ENCODE peak calls at places on chromosomes 6 and 20, in ten cellular contexts. M is tibial artery; T is CD8-positive, alpha-beta T cell; H is right atrium auricular region; D is Panc1; S is ovary; Z is mucosa of descending colon; U is spleen; I is heart left ventricle; R is suprapubic skin. N is an unnamed sample. For H3K36me3, the result is how much of the 10 kb centered on the place peaks cover.

GRCh38 chr6:26033942-26034354 is 53.3 kb upstream of the HFE start:
- DNase-seq in R (no peak), S (peak), Z (no peak), H (no peak), I (no peak), U (no peak), D (no peak), T (no peak), M (no peak), N (no peak)

GRCh38 chr20:17652411-17652810 is 29.6 kb downstream of the RRBP1 start:
- DNase-seq in H (no peak), U (peak), M (peak), R (no peak), Z (peak), D (no peak), T (no peak), I (no peak), S (no peak), N (no peak)

GRCh38 chr6:11033825-11034224 is 10.3 kb downstream of the ELOVL2 start:
- DNase-seq in R (no peak), Z (no peak), I (no peak), S (no peak), T (no peak), M (no peak), H (no peak), D (no peak), U (no peak), N (peak)

GRCh38 chr6:167098825-167099225 is 24.1 kb upstream of the CCR6 start:
- DNase-seq in T (peak), I (no peak), S (no peak), U (no peak), D (no peak), R (no peak), H (no peak), Z (no peak), M (no peak), N (no peak)

GRCh38 chr6:108896111-108896661 is 48.0 kb downstream of the ARMC2 start:
- DNase-seq in Z (no peak), S (no peak), H (no peak), T (no peak), D (no peak), U (no peak), I (no peak), M (no peak), R (no peak), N (peak)

GRCh38 chr6:53869964-53870363 is 75.2 kb downstream of the LRRC1 start:
- DNase-seq in D (no peak), R (no peak), H (no peak), M (no peak), I (no peak), Z (no peak), S (no peak), U (no peak), T (no peak), N (no peak)

GRCh38 chr6:98932424-98932823 is 15.3 kb downstream of the FBXL4 start:
- DNase-seq in I (no peak), Z (no peak), S (no peak), R (no peak), D (no peak), M (no peak), H (no peak), U (no peak), T (no peak), N (no peak)

GRCh38 chr6:169966312-169967181 is 215.1 kb downstream of the ERMARD start:
- DNase-seq in T (no peak), R (peak), Z (no peak), S (peak), D (no peak), U (peak), H (peak), I (no peak), M (no peak), N (no peak)

GRCh38 chr20:55540486-55540885 is 464.8 kb downstream of the CBLN4 start:
- DNase-seq in H (no peak), I (no peak), S (no peak), Z (no peak), D (no peak), T (no peak), M (no peak), R (no peak), U (no peak), N (no peak)

GRCh38 chr6:145070791-145071190 is 664.5 kb downstream of the EPM2A start:
- DNase-seq in T (no peak), I (no peak), R (no peak), M (no peak), U (no peak), S (no peak), Z (no peak), H (no peak), D (no peak), N (peak)

GRCh38 chr20:39855799-39856198 is 833.2 kb downstream of the MAFB start:
- DNase-seq in D (no peak), T (no peak), U (no peak), S (no peak), Z (no peak), I (no peak), H (no peak), R (no peak), M (no peak), N (no peak)

GRCh38 chr20:36777152-36777551 is 3.6 kb upstream of the DSN1 start:
- DNase-seq in U (peak), D (no peak), I (no peak), R (no peak), S (no peak), T (no peak), H (no peak), Z (no peak), M (no peak), N (no peak)

GRCh38 chr6:84052883-84053241 is 19.3 kb downstream of the MRAP2 start:
- DNase-seq in T (no peak), U (no peak), S (no peak), Z (no peak), D (no peak), I (no peak), R (no peak), M (no peak), H (no peak), N (no peak)

GRCh38 chr20:43543138-43543537 is 15.7 kb upstream of the SGK2 start:
- DNase-seq in S (no peak), Z (no peak), H (no peak), R (peak), D (no peak), U (peak), M (no peak), I (no peak), T (no peak), N (no peak)

GRCh38 chr20:37579091-37579490 is 51.4 kb upstream of the BLCAP start:
- DNase-seq in D (no peak), T (no peak), H (no peak), R (no peak), Z (no peak), M (no peak), U (no peak), S (no peak), I (no peak), N (no peak)

GRCh38 chr6:19771753-19772336 is 65.3 kb upstream of the ID4 start:
- DNase-seq in Z (no peak), H (no peak), I (no peak), S (no peak), U (no peak), R (no peak), D (no peak), M (no peak), T (no peak), N (no peak)

GRCh38 chr6:156686429-156686939 is 90.7 kb upstream of the ARID1B start:
- DNase-seq in U (no peak), Z (no peak), R (no peak), H (no peak), D (peak), T (peak), M (no peak), S (no peak), I (no peak), N (no peak)

GRCh38 chr6:159540152-159540551 is 152.9 kb downstream of the SOD2 start:
- DNase-seq in Z (no peak), D (no peak), H (no peak), T (no peak), S (no peak), R (no peak), I (no peak), M (no peak), U (peak), N (no peak)

GRCh38 chr6:10403385-10404106 is 11.3 kb downstream of the TFAP2A start:
- DNase-seq in T (no peak), S (no peak), R (no peak), M (no peak), Z (no peak), H (no peak), U (no peak), I (no peak), D (peak), N (no peak)

GRCh38 chr6:167676666-167677421 is 149.9 kb upstream of the AFDN start:
- DNase-seq in T (no peak), I (peak), U (no peak), S (no peak), Z (no peak), D (no peak), R (no peak), H (no peak), M (no peak), N (no peak)

GRCh38 chr6:128005009-128005408 is 104.2 kb upstream of the THEMIS start:
- DNase-seq in I (no peak), U (no peak), Z (no peak), S (no peak), R (no peak), M (no peak), D (no peak), H (no peak), T (no peak), N (no peak)

GRCh38 chr20:47181056-47181862 is 175.2 kb downstream of the ZMYND8 start:
- DNase-seq in S (no peak), U (peak), R (no peak), I (no peak), H (no peak), M (no peak), T (no peak), D (no peak), Z (no peak), N (no peak)

GRCh38 chr20:33680681-33681080 is 5.5 kb downstream of the E2F1 start:
- DNase-seq in Z (no peak), R (no peak), M (no peak), D (no peak), T (no peak), I (no peak), S (no peak), U (no peak), H (no peak), N (no peak)

GRCh38 chr20:46293084-46293483 is 15.2 kb downstream of the CDH22 start:
- DNase-seq in I (no peak), H (no peak), M (no peak), D (no peak), Z (no peak), U (peak), S (no peak), R (no peak), T (no peak), N (no peak)

GRCh38 chr6:130037207-130037811 is 18.9 kb downstream of the L3MBTL3 start:
- DNase-seq in D (no peak), M (no peak), U (no peak), T (no peak), Z (no peak), I (no peak), H (no peak), R (no peak), S (no peak), N (no peak)

GRCh38 chr6:106547961-106548453 is 81.3 kb downstream of the RTN4IP1 start:
- DNase-seq in D (no peak), R (no peak), I (no peak), S (peak), T (no peak), M (no peak), H (no peak), U (no peak), Z (no peak), N (no peak)

GRCh38 chr20:64039293-64040160 is 3.5 kb downstream of the C20orf204 start:
- DNase-seq in T (peak), R (no peak), Z (no peak), D (no peak), S (no peak), I (peak), H (no peak), U (no peak), M (no peak), N (no peak)

GRCh38 chr6:15464211-15464725 is 198.6 kb downstream of the DTNBP1 start:
- DNase-seq in H (no peak), T (peak), M (no peak), S (no peak), D (peak), U (no peak), Z (no peak), R (no peak), I (no peak), N (no peak)

GRCh38 chr20:46299078-46299477 is 9.2 kb downstream of the CDH22 start:
- DNase-seq in H (no peak), T (no peak), M (no peak), D (no peak), U (no peak), R (no peak), Z (no peak), S (no peak), I (no peak), N (no peak)

GRCh38 chr6:21295846-21296245 is 297.7 kb upstream of the SOX4 start:
- DNase-seq in U (no peak), R (no peak), I (no peak), H (no peak), Z (no peak), T (no peak), D (no peak), S (no peak), M (no peak), N (no peak)

GRCh38 chr20:57082546-57082945 is 183.9 kb downstream of the BMP7 start:
- DNase-seq in Z (no peak), D (no peak), T (no peak), U (peak), S (no peak), R (no peak), I (no peak), H (no peak), M (no peak), N (no peak)

GRCh38 chr6:31114540-31114876 is at the start of gene PSORS1C1:
- DNase-seq in H (peak), M (peak), U (peak), I (peak), D (peak), S (peak), R (peak), Z (peak), T (no peak), N (peak)

GRCh38 chr6:35034411-35035171 is 106.5 kb downstream of the TCP11 start:
- DNase-seq in S (no peak), I (peak), D (no peak), H (peak), R (no peak), M (peak), Z (peak), T (no peak), U (no peak), N (no peak)

GRCh38 chr6:35036059-35036827 is 104.9 kb downstream of the TCP11 start:
- DNase-seq in I (no peak), M (no peak), U (no peak), R (no peak), D (no peak), H (no peak), Z (no peak), S (no peak), T (no peak), N (no peak)

GRCh38 chr6:35035481-35036030 is 105.6 kb downstream of the TCP11 start:
- DNase-seq in S (no peak), I (no peak), T (no peak), R (no peak), U (no peak), D (no peak), H (no peak), Z (no peak), M (no peak), N (no peak)

GRCh38 chr6:35031611-35032529 is 109.3 kb downstream of the TCP11 start:
- DNase-seq in H (no peak), S (no peak), M (no peak), U (no peak), Z (no peak), I (no peak), R (no peak), T (no peak), D (no peak), N (no peak)

GRCh38 chr6:35033683-35034082 is 107.5 kb downstream of the TCP11 start:
- DNase-seq in T (no peak), H (no peak), Z (no peak), D (no peak), U (no peak), S (no peak), I (no peak), R (no peak), M (no peak), N (no peak)
- H3K4me3 ChIP-seq in T (no peak), H (no peak), Z (no peak), D (no peak), U (no peak), S (no peak), I (no peak), R (no peak), M (no peak), N (no peak)

DNA sequence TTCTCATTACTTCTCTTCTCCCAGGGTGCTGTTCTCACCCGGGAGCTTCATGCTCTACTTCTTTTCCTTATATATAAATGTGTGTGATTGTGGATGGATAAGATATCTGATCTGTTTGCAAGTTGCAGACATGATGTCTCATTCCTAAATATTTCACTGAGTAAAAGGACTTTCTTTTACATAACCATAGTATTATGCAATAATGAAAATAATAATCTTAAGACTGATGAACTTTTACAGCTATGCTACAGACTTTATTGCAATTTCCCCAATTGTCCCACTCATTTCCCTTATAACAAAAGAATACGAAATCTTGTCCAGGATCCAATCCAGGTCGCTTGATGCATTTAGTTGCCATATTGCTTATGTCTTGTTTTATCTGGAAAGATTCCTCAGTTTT is 284.5 kb upstream of the JAG1 start:
- DNase-seq in U (no peak), D (no peak), Z (no peak), T (no peak), M (no peak), H (no peak), I (no peak), S (no peak), R (no peak), N (no peak)
- TF ChIP-seq CTCF in U (no peak), D (no peak), Z (no peak), T (no peak), M (no peak), H (no peak), I (no peak), S (no peak), R (no peak), N (no peak)

DNA sequence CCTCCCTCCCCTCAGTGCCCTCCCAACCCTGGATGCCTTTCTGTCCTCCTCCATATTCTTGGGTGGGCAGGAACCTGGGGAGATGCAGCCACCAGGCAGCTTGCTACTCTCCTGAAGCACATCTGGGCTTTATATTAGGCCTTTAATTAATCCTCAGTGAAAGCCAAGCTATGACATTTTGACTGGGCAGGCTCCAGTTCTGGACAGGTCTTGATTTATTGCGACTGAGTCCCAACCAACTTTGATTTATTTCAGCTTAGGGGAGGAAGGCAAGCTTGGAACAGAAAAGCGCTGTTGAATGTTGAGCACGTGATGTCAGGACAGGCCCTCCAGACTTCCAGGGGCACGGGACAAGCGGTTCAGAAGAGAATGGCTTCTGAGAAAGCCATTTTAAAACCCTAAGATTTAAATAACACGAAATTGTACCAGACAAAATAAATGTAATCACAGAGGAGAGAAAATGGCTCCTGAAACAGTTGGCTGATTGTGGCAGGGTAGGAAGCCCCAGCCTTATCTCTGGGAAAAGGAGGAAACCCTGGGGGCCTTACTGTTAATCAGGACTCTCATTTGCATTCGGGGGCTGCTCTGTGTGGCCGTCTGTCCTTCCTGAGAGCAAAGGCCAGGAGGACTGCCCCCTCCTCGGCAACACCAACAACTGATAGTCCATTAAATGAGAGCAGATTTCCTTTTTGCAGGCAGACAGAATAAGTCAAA is 294.2 kb downstream of the FOXC1 start:
- DNase-seq in S (peak), T (no peak), R (no peak), I (no peak), M (no peak), D (no peak), Z (no peak), H (no peak), U (no peak), N (no peak)
- H3K36me3 ChIP-seq in S (under half), T (under half), R (under half), I (under half), M (under half), D (under half), Z (under half), H (under half), U (under half), N (under half)

DNA sequence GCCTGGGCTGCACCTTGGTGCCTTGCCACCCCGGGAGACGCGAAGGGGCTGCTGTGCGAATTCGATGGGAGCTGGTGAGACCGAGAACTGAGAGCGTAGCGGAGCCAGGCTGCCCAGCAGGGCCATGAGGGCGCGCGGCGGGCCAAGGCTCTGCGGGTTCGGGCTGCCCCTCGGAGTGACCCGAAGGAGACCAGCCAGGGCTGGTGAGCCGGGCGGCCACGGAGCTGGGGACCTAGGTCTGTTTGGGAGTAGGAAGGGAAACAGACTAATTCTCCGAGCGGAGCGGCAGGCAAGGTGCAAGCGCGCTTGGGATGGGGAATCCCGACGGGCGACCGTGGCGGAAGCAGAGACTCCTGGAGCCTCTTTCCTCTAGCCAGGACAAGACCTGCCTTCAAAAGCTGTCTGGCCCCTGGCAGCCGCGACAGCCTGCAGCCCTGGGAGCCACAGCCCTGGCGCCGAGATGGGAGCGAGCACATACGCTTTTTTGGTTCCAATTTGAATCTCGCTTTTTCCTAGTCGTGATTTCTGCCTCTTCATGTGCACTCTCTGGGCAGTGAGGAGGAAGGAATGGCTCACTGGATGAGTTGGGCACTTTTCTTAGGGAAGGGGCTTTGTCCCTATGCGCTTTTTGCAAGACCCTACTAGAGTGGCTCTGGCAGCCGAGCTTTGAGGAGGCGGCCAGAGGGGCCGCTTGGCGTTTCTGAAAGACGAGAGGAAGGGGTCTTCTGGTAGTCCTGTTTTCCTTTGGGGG is 777 bp downstream of the SYNDIG1 start:
- DNase-seq in U (no peak), H (no peak), S (no peak), Z (no peak), I (no peak), R (no peak), T (no peak), D (no peak), M (no peak), N (no peak)
- H3K4me3 ChIP-seq in U (peak), H (peak), S (peak), Z (no peak), I (peak), R (peak), T (no peak), D (peak), M (peak), N (peak)

GRCh38 chr6:115360602-115361325 is 699.9 kb downstream of the FRK start:
- DNase-seq in R (no peak), M (no peak), S (no peak), D (no peak), Z (no peak), U (no peak), H (no peak), I (no peak), T (no peak), N (no peak)

GRCh38 chr6:115363379-115363778 is 697.3 kb downstream of the FRK start:
- DNase-seq in M (no peak), S (no peak), T (no peak), Z (no peak), H (no peak), R (no peak), U (no peak), D (no peak), I (no peak), N (no peak)

GRCh38 chr6:115370202-115370601 is 690.5 kb downstream of the FRK start:
- DNase-seq in S (no peak), H (no peak), Z (no peak), M (no peak), R (no peak), D (no peak), T (no peak), I (no peak), U (no peak), N (no peak)

GRCh38 chr6:115362234-115362633 is 698.5 kb downstream of the FRK start:
- DNase-seq in H (no peak), S (no peak), I (no peak), Z (no peak), U (no peak), T (no peak), M (no peak), R (no peak), D (no peak), N (no peak)

GRCh38 chr6:115365783-115366182 is 694.9 kb downstream of the FRK start:
- DNase-seq in M (no peak), S (no peak), T (no peak), R (no peak), D (no peak), I (no peak), Z (no peak), H (no peak), U (no peak), N (no peak)
- TF ChIP-seq CTCF in M (no peak), S (no peak), T (no peak), R (no peak), D (no peak), I (no peak), Z (no peak), H (no peak), U (no peak), N (no peak)

N was measured in BJ.